ENCODE peak calls at places on chromosomes 6 and 20, in six cellular contexts. B is A673, F is transverse colon, D is neural progenitor cell, M is A549, A is spleen. P is an unnamed sample.

GRCh38 chr6:37826993-37827392 is 7.5 kb downstream of the ZFAND3 start:
- DNase-seq in B (no peak), F (no peak), D (no peak), M (no peak), A (no peak), P (no peak)

GRCh38 chr20:8388707-8389106 is 256.6 kb downstream of the PLCB1 start:
- DNase-seq in B (no peak), F (no peak), D (no peak), M (no peak), A (no peak), P (no peak)

GRCh38 chr6:52620906-52621190 is 44.0 kb upstream of the TRAM2 start:
- DNase-seq in B (no peak), F (no peak), D (no peak), M (no peak), A (no peak), P (no peak)

GRCh38 chr20:63186528-63187316 is 29.2 kb downstream of the YTHDF1 start:
- DNase-seq in B (no peak), F (no peak), D (no peak), M (no peak), A (no peak), P (no peak)

GRCh38 chr6:56109149-56109548 is 138.2 kb downstream of the COL21A1 start:
- DNase-seq in B (no peak), F (no peak), D (no peak), M (no peak), A (no peak), P (no peak)

GRCh38 chr6:42147138-42147562 is 4.7 kb upstream of the C6orf132 start:
- DNase-seq in B (no peak), F (peak; percentile 38), D (no peak), M (no peak), A (no peak), P (no peak)

GRCh38 chr6:12113190-12113578 is 101.1 kb downstream of the HIVEP1 start:
- DNase-seq in B (no peak), F (no peak), D (no peak), M (no peak), A (no peak), P (no peak)

GRCh38 chr6:153043719-153044118 is 41.2 kb upstream of the MTRF1L start:
- DNase-seq in B (no peak), F (peak; percentile 66), D (no peak), M (no peak), A (no peak), P (no peak)

GRCh38 chr20:38847840-38848239 is 42.3 kb downstream of the PPP1R16B start:
- DNase-seq in B (no peak), F (no peak), D (no peak), M (no peak), A (no peak), P (no peak)

GRCh38 chr6:506508-506907 is 115.0 kb downstream of the IRF4 start:
- DNase-seq in B (peak; percentile 8), F (no peak), D (no peak), M (no peak), A (no peak), P (no peak)

GRCh38 chr20:60306516-60306915 is 348.3 kb downstream of the CDH26 start:
- DNase-seq in B (no peak), F (no peak), D (no peak), M (no peak), A (no peak), P (no peak)

GRCh38 chr6:26025047-26025893 is 62.0 kb upstream of the HFE start:
- DNase-seq in B (peak; percentile 29), F (no peak), D (no peak), M (no peak), A (no peak), P (no peak)

GRCh38 chr6:148658701-148659100 is 88.1 kb upstream of the UST start:
- DNase-seq in B (no peak), F (no peak), D (no peak), M (no peak), A (no peak), P (no peak)

GRCh38 chr20:18404172-18404571 is 62.7 kb downstream of the DZANK1 start:
- DNase-seq in B (no peak), F (no peak), D (no peak), M (no peak), A (no peak), P (no peak)

GRCh38 chr6:22821664-22822320 is 252.4 kb downstream of the HDGFL1 start:
- DNase-seq in B (no peak), F (no peak), D (no peak), M (no peak), A (no peak), P (no peak)

GRCh38 chr6:123895346-123895745 is 91.7 kb downstream of the NKAIN2 start:
- DNase-seq in B (no peak), F (no peak), D (no peak), M (no peak), A (no peak), P (no peak)

GRCh38 chr6:141413196-141413595 is 719.5 kb upstream of the GJE1 start:
- DNase-seq in B (no peak), F (no peak), D (no peak), M (no peak), A (no peak), P (no peak)

GRCh38 chr20:51411867-51412266 is 130.7 kb downstream of the NFATC2 start:
- DNase-seq in B (peak; percentile 47), F (no peak), D (peak; percentile 28), M (no peak), A (no peak), P (no peak)

GRCh38 chr6:109397020-109397419 is 14.8 kb upstream of the CD164 start:
- DNase-seq in B (peak; percentile 18), F (no peak), D (no peak), M (no peak), A (no peak), P (no peak)

GRCh38 chr6:160379464-160379863 is 31.3 kb downstream of the SLC22A3 start:
- DNase-seq in B (no peak), F (no peak), D (no peak), M (no peak), A (no peak), P (no peak)

GRCh38 chr20:17430515-17430914 is 100.7 kb downstream of the BFSP1 start:
- DNase-seq in B (no peak), F (no peak), D (no peak), M (no peak), A (no peak), P (no peak)

GRCh38 chr6:79872986-79873385 is 74.4 kb downstream of the ELOVL4 start:
- DNase-seq in B (no peak), F (no peak), D (no peak), M (no peak), A (no peak), P (no peak)

GRCh38 chr6:2749972-2750600 is 636 bp downstream of the MYLK4 start:
- DNase-seq in B (peak; percentile 78), F (peak; percentile 70), D (peak; percentile 68), M (peak; percentile 32), A (peak; percentile 77), P (peak; percentile 65)

GRCh38 chr6:157568702-157569101 is 187.7 kb downstream of the ZDHHC14 start:
- DNase-seq in B (no peak), F (no peak), D (no peak), M (no peak), A (no peak), P (no peak)
- H3K27ac ChIP-seq in B (no peak overlapping the region), F (no peak overlapping the region), D (no peak overlapping the region), M (no peak overlapping the region), A (no peak overlapping the region), P (no peak overlapping the region)

DNA sequence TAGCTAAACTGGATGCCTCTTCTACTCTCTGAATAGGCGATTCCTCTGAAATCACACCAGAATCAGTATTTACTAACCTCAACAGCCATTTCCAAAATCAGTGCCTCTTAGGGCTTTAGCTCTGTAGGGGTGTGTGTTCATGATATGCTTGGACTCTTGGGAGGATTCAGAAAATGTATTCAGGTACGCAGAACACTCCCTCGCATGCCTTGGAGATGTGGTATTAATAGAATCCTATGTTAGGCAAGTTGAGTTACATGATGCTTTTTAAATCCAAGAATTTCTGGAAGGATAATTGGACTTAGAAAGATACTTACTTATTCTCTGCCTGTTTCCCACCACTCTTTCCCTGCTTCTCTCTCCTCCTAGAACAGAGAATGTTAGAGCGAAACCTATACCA is 31.8 kb upstream of the PBOV1 start:
- DNase-seq in B (no peak), F (no peak), D (no peak), M (no peak), A (no peak), P (no peak)
- H3K27ac ChIP-seq in B (no peak overlapping the region), F (no peak overlapping the region), D (no peak overlapping the region), M (no peak overlapping the region), A (no peak overlapping the region), P (peak overlapping the region; percentile 81)

GRCh38 chr6:169587992-169588391 is 113.8 kb downstream of the WDR27 start:
- DNase-seq in B (no peak), F (no peak), D (no peak), M (no peak), A (no peak), P (no peak)

GRCh38 chr6:169591616-169592015 is 110.2 kb downstream of the WDR27 start:
- DNase-seq in B (no peak), F (no peak), D (no peak), M (no peak), A (no peak), P (no peak)

GRCh38 chr6:169590376-169590939 is 111.4 kb downstream of the WDR27 start:
- DNase-seq in B (no peak), F (peak; percentile 14), D (no peak), M (no peak), A (no peak), P (no peak)

GRCh38 chr6:169589699-169590257 is 112.1 kb downstream of the WDR27 start:
- DNase-seq in B (no peak), F (no peak), D (no peak), M (no peak), A (no peak), P (no peak)

GRCh38 chr6:169589293-169589692 is 112.5 kb downstream of the WDR27 start:
- DNase-seq in B (no peak), F (peak; percentile 51), D (no peak), M (no peak), A (no peak), P (no peak)
- H3K27ac ChIP-seq in B (no peak overlapping the region), F (peak overlapping the region; percentile 68), D (no peak overlapping the region), M (no peak overlapping the region), A (peak overlapping the region; percentile 67), P (no peak overlapping the region)

GRCh38 chr20:1735417-1736089 is 78.0 kb upstream of the SIRPG start:
- DNase-seq in B (no peak), F (no peak), D (no peak), M (no peak), A (peak; percentile 73), P (no peak)

GRCh38 chr20:1737134-1737533 is 79.6 kb upstream of the SIRPG start:
- DNase-seq in B (no peak), F (no peak), D (no peak), M (no peak), A (no peak), P (no peak)

DNA sequence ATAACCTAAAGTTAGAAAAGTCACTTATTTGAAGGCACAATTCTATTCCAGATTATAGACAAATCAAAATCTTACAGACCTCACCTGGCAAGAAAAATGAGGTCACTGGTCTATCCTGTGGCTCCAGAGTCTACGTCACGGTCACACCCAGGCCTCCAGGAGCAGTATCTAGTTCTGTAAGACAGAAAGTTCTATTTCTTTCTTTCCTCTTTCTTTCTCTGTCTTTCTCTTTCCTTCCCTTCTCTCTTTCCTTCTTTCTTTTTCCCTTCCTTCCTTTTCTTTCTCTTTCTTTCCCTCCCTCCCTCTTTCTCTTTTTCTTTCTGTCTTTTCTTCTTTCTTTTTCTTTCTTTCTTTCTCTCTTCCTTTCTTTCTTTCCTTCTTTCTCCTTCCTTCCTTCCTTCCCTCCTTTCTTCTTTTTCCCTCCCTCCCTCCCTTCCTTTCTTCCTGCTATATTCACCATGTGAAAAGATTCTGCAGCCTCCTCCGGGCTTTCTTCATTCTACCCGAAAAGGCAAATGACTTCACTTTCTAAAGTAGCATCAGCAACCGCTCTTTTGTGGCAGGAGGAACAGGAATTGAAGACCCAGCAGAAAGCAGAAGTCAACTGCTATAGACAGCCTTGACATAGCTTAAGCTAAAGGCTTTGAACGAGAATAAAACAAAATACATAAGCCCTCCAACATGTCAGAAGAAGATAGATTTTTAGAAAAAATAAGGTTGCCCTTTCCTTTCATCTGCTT is 83.9 kb upstream of the SIRPG start:
- DNase-seq in B (no peak), F (no peak), D (no peak), M (no peak), A (no peak), P (no peak)
- H3K27ac ChIP-seq in B (no peak overlapping the region), F (no peak overlapping the region), D (no peak overlapping the region), M (no peak overlapping the region), A (no peak overlapping the region), P (no peak overlapping the region)